ENCODE peak calls at places on chromosomes 16 and 17, in five cellular contexts. One of them, this sample, is unnamed.

GRCh38 chr16:70579648-70580630 is 56.3 kb downstream of the SF3B3 start:
- DNase-seq in H1: no peak
- DNase-seq in neuronal stem cell: no peak
- DNase-seq in mesendoderm: no peak
- DNase-seq in IMR-90: no peak
- DNase-seq in this sample: no peak

GRCh38 chr16:64089697-64090096 is 1032.2 kb downstream of the CDH11 start:
- DNase-seq in H1: no peak
- DNase-seq in neuronal stem cell: peak; percentile 32
- DNase-seq in mesendoderm: peak; percentile 72
- DNase-seq in IMR-90: peak; percentile 11
- DNase-seq in this sample: peak; percentile 29

GRCh38 chr17:56834380-56835258 is 668 bp downstream of the DGKE start:
- DNase-seq in H1: peak; percentile 21
- DNase-seq in neuronal stem cell: peak; percentile 47
- DNase-seq in mesendoderm: peak; percentile 82
- DNase-seq in IMR-90: peak; percentile 7
- DNase-seq in this sample: peak; percentile 61

GRCh38 chr17:15257316-15257925 is 7.7 kb downstream of the PMP22 start:
- DNase-seq in H1: no peak
- DNase-seq in neuronal stem cell: peak; percentile 62
- DNase-seq in mesendoderm: peak; percentile 88
- DNase-seq in IMR-90: peak; percentile 72
- DNase-seq in this sample: peak; percentile 76

GRCh38 chr17:9072626-9073339 is 51.5 kb downstream of the NTN1 start:
- DNase-seq in H1: no peak
- DNase-seq in neuronal stem cell: no peak
- DNase-seq in mesendoderm: no peak
- DNase-seq in IMR-90: no peak
- DNase-seq in this sample: no peak

GRCh38 chr17:1972429-1973160 is 52.5 kb downstream of the RTN4RL1 start:
- DNase-seq in H1: no peak
- DNase-seq in neuronal stem cell: no peak
- DNase-seq in mesendoderm: no peak
- DNase-seq in IMR-90: peak; percentile 12
- DNase-seq in this sample: no peak

GRCh38 chr17:17304521-17304985 is 1.4 kb downstream of the NT5M start:
- DNase-seq in H1: no peak
- DNase-seq in neuronal stem cell: no peak
- DNase-seq in mesendoderm: no peak
- DNase-seq in IMR-90: no peak
- DNase-seq in this sample: no peak

GRCh38 chr16:11334831-11335404 is 10.3 kb upstream of the RMI2 start:
- DNase-seq in H1: no peak
- DNase-seq in neuronal stem cell: no peak
- DNase-seq in mesendoderm: no peak
- DNase-seq in IMR-90: no peak
- DNase-seq in this sample: no peak

GRCh38 chr17:61455754-61456681 is 3.8 kb downstream of the TBX4 start:
- DNase-seq in H1: no peak
- DNase-seq in neuronal stem cell: no peak
- DNase-seq in mesendoderm: no peak
- DNase-seq in IMR-90: no peak
- DNase-seq in this sample: no peak

GRCh38 chr17:78414178-78415162 is 36.0 kb downstream of the PGS1 start:
- DNase-seq in H1: no peak
- DNase-seq in neuronal stem cell: no peak
- DNase-seq in mesendoderm: no peak
- DNase-seq in IMR-90: no peak
- DNase-seq in this sample: no peak

GRCh38 chr16:53090591-53091507 is 36.1 kb downstream of the CHD9 start:
- DNase-seq in H1: no peak
- DNase-seq in neuronal stem cell: no peak
- DNase-seq in mesendoderm: peak; percentile 74
- DNase-seq in IMR-90: peak; percentile 98
- DNase-seq in this sample: peak; percentile 57

GRCh38 chr16:68061396-68061795 is 23.8 kb upstream of the NFATC3 start:
- DNase-seq in H1: no peak
- DNase-seq in neuronal stem cell: no peak
- DNase-seq in mesendoderm: no peak
- DNase-seq in IMR-90: no peak
- DNase-seq in this sample: no peak

GRCh38 chr16:82945420-82946096 is 318.8 kb downstream of the CDH13 start:
- DNase-seq in H1: no peak
- DNase-seq in neuronal stem cell: no peak
- DNase-seq in mesendoderm: no peak
- DNase-seq in IMR-90: no peak
- DNase-seq in this sample: no peak

GRCh38 chr17:17724307-17724921 is 43.2 kb downstream of the RAI1 start:
- DNase-seq in H1: no peak
- DNase-seq in neuronal stem cell: peak; percentile 86
- DNase-seq in mesendoderm: peak; percentile 92
- DNase-seq in IMR-90: peak; percentile 54
- DNase-seq in this sample: peak; percentile 79

GRCh38 chr17:78313735-78314648 is 45.9 kb downstream of the SOCS3 start:
- DNase-seq in H1: peak; percentile 77
- DNase-seq in neuronal stem cell: no peak
- DNase-seq in mesendoderm: peak; percentile 95
- DNase-seq in IMR-90: peak; percentile 59
- DNase-seq in this sample: peak; percentile 80

GRCh38 chr17:73386561-73386960 is 74.8 kb upstream of the CDC42EP4 start:
- DNase-seq in H1: no peak
- DNase-seq in neuronal stem cell: no peak
- DNase-seq in mesendoderm: no peak
- DNase-seq in IMR-90: no peak
- DNase-seq in this sample: no peak

GRCh38 chr16:31876955-31877828 is 3.6 kb downstream of the ZNF267 start:
- DNase-seq in H1: no peak
- DNase-seq in neuronal stem cell: no peak
- DNase-seq in mesendoderm: no peak
- DNase-seq in IMR-90: peak; percentile 96
- DNase-seq in this sample: peak; percentile 95

GRCh38 chr16:11298143-11298900 is 17.2 kb upstream of the PRM1 start:
- DNase-seq in H1: no peak
- DNase-seq in neuronal stem cell: no peak
- DNase-seq in mesendoderm: no peak
- DNase-seq in IMR-90: no peak
- DNase-seq in this sample: no peak

GRCh38 chr17:29344201-29344856 is 45.8 kb upstream of the TAOK1 start:
- DNase-seq in H1: no peak
- DNase-seq in neuronal stem cell: no peak
- DNase-seq in mesendoderm: no peak
- DNase-seq in IMR-90: no peak
- DNase-seq in this sample: peak; percentile 22

GRCh38 chr17:78884876-78885667 is 17.9 kb downstream of the CEP295NL start:
- DNase-seq in H1: no peak
- DNase-seq in neuronal stem cell: no peak
- DNase-seq in mesendoderm: no peak
- DNase-seq in IMR-90: no peak
- DNase-seq in this sample: no peak

GRCh38 chr16:17302620-17303019 is 168.1 kb downstream of the XYLT1 start:
- DNase-seq in H1: no peak
- DNase-seq in neuronal stem cell: no peak
- DNase-seq in mesendoderm: no peak
- DNase-seq in IMR-90: no peak
- DNase-seq in this sample: no peak

GRCh38 chr16:56252835-56253234 is 61.5 kb downstream of the GNAO1 start:
- DNase-seq in H1: no peak
- DNase-seq in neuronal stem cell: no peak
- DNase-seq in mesendoderm: no peak
- DNase-seq in IMR-90: peak; percentile 9
- DNase-seq in this sample: no peak

GRCh38 chr16:4474192-4474961 is at the start of gene NMRAL1:
- DNase-seq in H1: peak; percentile 87
- DNase-seq in neuronal stem cell: peak; percentile 59
- DNase-seq in mesendoderm: peak; percentile 98
- DNase-seq in IMR-90: peak; percentile 80
- DNase-seq in this sample: peak; percentile 89

GRCh38 chr16:4472880-4473279 is 1.5 kb downstream of the NMRAL1 start:
- DNase-seq in H1: no peak
- DNase-seq in neuronal stem cell: no peak
- DNase-seq in mesendoderm: no peak
- DNase-seq in IMR-90: no peak
- DNase-seq in this sample: no peak

GRCh38 chr16:4471869-4472268 is 2.6 kb downstream of the NMRAL1 start:
- DNase-seq in H1: no peak
- DNase-seq in neuronal stem cell: no peak
- DNase-seq in mesendoderm: no peak
- DNase-seq in IMR-90: no peak
- DNase-seq in this sample: no peak

GRCh38 chr16:4477966-4478365 is 1.8 kb downstream of the HMOX2 start:
- DNase-seq in H1: no peak
- DNase-seq in neuronal stem cell: no peak
- DNase-seq in mesendoderm: peak; percentile 82
- DNase-seq in IMR-90: peak; percentile 61
- DNase-seq in this sample: peak; percentile 64

GRCh38 chr16:4475880-4476790 is at the start of gene HMOX2:
- DNase-seq in H1: peak; percentile 90
- DNase-seq in neuronal stem cell: peak; percentile 75
- DNase-seq in mesendoderm: peak; percentile 97
- DNase-seq in IMR-90: peak; percentile 86
- DNase-seq in this sample: peak; percentile 90
- H2BK120ac ChIP-seq in H1: no peak within 1 kb of the TSS
- H2BK120ac ChIP-seq in neuronal stem cell: no peak within 1 kb of the TSS
- H2BK120ac ChIP-seq in mesendoderm: no peak within 1 kb of the TSS
- H2BK120ac ChIP-seq in IMR-90: peak within 1 kb of the TSS; percentile 7
- H2BK120ac ChIP-seq in this sample: peak within 1 kb of the TSS; percentile 85

GRCh38 chr17:7835818-7836595 is 2.0 kb downstream of the KDM6B start:
- DNase-seq in H1: no peak
- DNase-seq in neuronal stem cell: no peak
- DNase-seq in mesendoderm: peak; percentile 66
- DNase-seq in IMR-90: peak; percentile 58
- DNase-seq in this sample: peak; percentile 91
- H2BK120ac ChIP-seq in H1: no peak overlapping the region
- H2BK120ac ChIP-seq in neuronal stem cell: no peak overlapping the region
- H2BK120ac ChIP-seq in mesendoderm: no peak overlapping the region
- H2BK120ac ChIP-seq in IMR-90: peak overlapping the region; percentile 68
- H2BK120ac ChIP-seq in this sample: peak overlapping the region; percentile 95

GRCh38 chr17:30599424-30600061 is 122.3 kb downstream of the GOSR1 start:
- DNase-seq in H1: no peak
- DNase-seq in neuronal stem cell: no peak
- DNase-seq in mesendoderm: no peak
- DNase-seq in IMR-90: no peak
- DNase-seq in this sample: no peak
- H2BK120ac ChIP-seq in H1: no peak overlapping the region
- H2BK120ac ChIP-seq in neuronal stem cell: no peak overlapping the region
- H2BK120ac ChIP-seq in mesendoderm: no peak overlapping the region
- H2BK120ac ChIP-seq in IMR-90: peak overlapping the region; percentile 67
- H2BK120ac ChIP-seq in this sample: no peak overlapping the region

GRCh38 chr17:43536236-43537088 is 9.7 kb downstream of the ETV4 start:
- DNase-seq in H1: no peak
- DNase-seq in neuronal stem cell: no peak
- DNase-seq in mesendoderm: peak; percentile 82
- DNase-seq in IMR-90: peak; percentile 71
- DNase-seq in this sample: peak; percentile 83
- H2BK120ac ChIP-seq in H1: no peak overlapping the region
- H2BK120ac ChIP-seq in neuronal stem cell: no peak overlapping the region
- H2BK120ac ChIP-seq in mesendoderm: no peak overlapping the region
- H2BK120ac ChIP-seq in IMR-90: peak overlapping the region; percentile 96
- H2BK120ac ChIP-seq in this sample: peak overlapping the region; percentile 51

GRCh38 chr16:85492617-85492957 is 120.5 kb upstream of the GSE1 start:
- DNase-seq in H1: no peak
- DNase-seq in neuronal stem cell: no peak
- DNase-seq in mesendoderm: peak; percentile 63
- DNase-seq in IMR-90: no peak
- DNase-seq in this sample: no peak
- H2BK120ac ChIP-seq in H1: no peak overlapping the region
- H2BK120ac ChIP-seq in neuronal stem cell: no peak overlapping the region
- H2BK120ac ChIP-seq in mesendoderm: no peak overlapping the region
- H2BK120ac ChIP-seq in IMR-90: no peak overlapping the region
- H2BK120ac ChIP-seq in this sample: no peak overlapping the region

GRCh38 chr16:27676807-27677206 is 126.9 kb downstream of the KATNIP start:
- DNase-seq in H1: no peak
- DNase-seq in neuronal stem cell: no peak
- DNase-seq in mesendoderm: no peak
- DNase-seq in IMR-90: peak; percentile 80
- DNase-seq in this sample: peak; percentile 56

GRCh38 chr16:27677300-27677699 is 127.4 kb downstream of the KATNIP start:
- DNase-seq in H1: no peak
- DNase-seq in neuronal stem cell: no peak
- DNase-seq in mesendoderm: no peak
- DNase-seq in IMR-90: peak; percentile 59
- DNase-seq in this sample: peak; percentile 15

GRCh38 chr16:27670071-27670825 is 120.3 kb downstream of the KATNIP start:
- DNase-seq in H1: no peak
- DNase-seq in neuronal stem cell: no peak
- DNase-seq in mesendoderm: no peak
- DNase-seq in IMR-90: no peak
- DNase-seq in this sample: no peak

GRCh38 chr16:27665881-27666280 is 115.9 kb downstream of the KATNIP start:
- DNase-seq in H1: no peak
- DNase-seq in neuronal stem cell: no peak
- DNase-seq in mesendoderm: peak; percentile 7
- DNase-seq in IMR-90: peak; percentile 37
- DNase-seq in this sample: no peak

GRCh38 chr16:27671410-27671809 is 121.5 kb downstream of the KATNIP start:
- DNase-seq in H1: no peak
- DNase-seq in neuronal stem cell: no peak
- DNase-seq in mesendoderm: peak; percentile 25
- DNase-seq in IMR-90: no peak
- DNase-seq in this sample: no peak
- H2BK120ac ChIP-seq in H1: no peak overlapping the region
- H2BK120ac ChIP-seq in neuronal stem cell: no peak overlapping the region
- H2BK120ac ChIP-seq in mesendoderm: no peak overlapping the region
- H2BK120ac ChIP-seq in IMR-90: no peak overlapping the region
- H2BK120ac ChIP-seq in this sample: no peak overlapping the region

GRCh38 chr17:4487820-4488716 is 10.6 kb upstream of the SPNS2 start:
- DNase-seq in H1: no peak
- DNase-seq in neuronal stem cell: no peak
- DNase-seq in mesendoderm: no peak
- DNase-seq in IMR-90: no peak
- DNase-seq in this sample: no peak

GRCh38 chr17:4490637-4491061 is 8.0 kb upstream of the SPNS2 start:
- DNase-seq in H1: no peak
- DNase-seq in neuronal stem cell: no peak
- DNase-seq in mesendoderm: peak; percentile 45
- DNase-seq in IMR-90: no peak
- DNase-seq in this sample: peak; percentile 14

GRCh38 chr17:4492762-4493561 is 5.7 kb upstream of the SPNS2 start:
- DNase-seq in H1: peak; percentile 38
- DNase-seq in neuronal stem cell: peak; percentile 87
- DNase-seq in mesendoderm: peak; percentile 90
- DNase-seq in IMR-90: peak; percentile 28
- DNase-seq in this sample: peak; percentile 38

GRCh38 chr17:4488989-4489595 is 9.6 kb upstream of the SPNS2 start:
- DNase-seq in H1: no peak
- DNase-seq in neuronal stem cell: no peak
- DNase-seq in mesendoderm: no peak
- DNase-seq in IMR-90: no peak
- DNase-seq in this sample: no peak

DNA sequence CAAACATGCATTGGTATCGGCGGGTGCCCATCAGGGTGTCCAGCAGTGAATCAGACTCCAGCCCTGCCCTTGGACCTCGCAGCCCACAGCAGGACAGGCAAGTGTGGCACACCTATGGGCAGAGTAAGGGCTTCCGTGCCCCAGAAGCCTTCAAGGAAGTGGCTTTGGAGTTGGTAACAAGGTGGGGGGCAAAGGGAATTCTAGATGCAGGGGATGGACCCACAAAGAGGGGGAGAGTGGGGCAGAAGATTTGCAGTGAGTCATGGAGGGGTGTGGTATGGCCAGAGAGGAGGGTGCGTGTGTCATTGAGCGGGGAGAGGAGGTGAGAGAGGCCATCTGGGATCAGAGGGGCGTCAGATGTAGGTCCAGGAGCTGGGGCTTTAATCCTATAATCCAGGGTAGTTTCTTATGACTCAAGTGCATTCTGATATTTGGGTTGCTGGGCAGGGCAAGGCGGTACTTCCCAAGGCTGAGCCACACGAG is 8.5 kb upstream of the SPNS2 start:
- DNase-seq in H1: no peak
- DNase-seq in neuronal stem cell: no peak
- DNase-seq in mesendoderm: no peak
- DNase-seq in IMR-90: no peak
- DNase-seq in this sample: no peak
- H2BK120ac ChIP-seq in H1: no peak overlapping the region
- H2BK120ac ChIP-seq in neuronal stem cell: no peak overlapping the region
- H2BK120ac ChIP-seq in mesendoderm: no peak overlapping the region
- H2BK120ac ChIP-seq in IMR-90: no peak overlapping the region
- H2BK120ac ChIP-seq in this sample: no peak overlapping the region